ENCODE peak calls at places on chromosomes 5 and 9, in ten cellular contexts. C is foreskin melanocyte; D is CD8-positive, alpha-beta T cell; N is omental fat pad; E is LHCN-M2; X is NCI-H1105; U is GM23248; W is left ventricle myocardium inferior; G is fibroblast of mammary gland; B is HCT116. O is an unnamed sample.
A peak's percentile ranks its signal among the peaks of the same experiment; 100 is the strongest.

GRCh38 chr5:150065886-150066285 is 20.5 kb downstream of the CSF1R start:
- DNase-seq in E (peak; percentile 66), N (no peak), C (no peak), U (peak; percentile 57), X (no peak), B (no peak), W (no peak), G (peak; percentile 60), D (no peak), O (no peak)

GRCh38 chr5:177984565-177985166 is 11.4 kb downstream of the PROP1 start:
- DNase-seq in B (no peak), D (no peak), E (no peak), U (peak; percentile 18), C (no peak), W (no peak), X (no peak), G (no peak), N (no peak), O (no peak)

GRCh38 chr5:8908055-8908683 is 637.7 kb downstream of the SEMA5A start:
- DNase-seq in G (peak; percentile 50), N (no peak), U (peak; percentile 41), D (no peak), B (no peak), X (no peak), W (no peak), E (peak; percentile 63), C (peak; percentile 10), O (peak; percentile 12)

GRCh38 chr5:32572778-32573480 is 12.4 kb upstream of the SUB1 start:
- DNase-seq in N (no peak), D (no peak), E (no peak), C (no peak), U (no peak), X (no peak), W (no peak), G (no peak), B (no peak), O (no peak)

GRCh38 chr9:126523621-126524111 is 90.1 kb upstream of the LMX1B start:
- DNase-seq in C (no peak), D (peak; percentile 30), U (peak; percentile 42), E (no peak), G (peak; percentile 1), W (no peak), X (no peak), N (no peak), B (no peak), O (no peak)

GRCh38 chr5:148374693-148375360 is 8.9 kb upstream of the FBXO38 start:
- DNase-seq in U (peak; percentile 74), N (no peak), W (no peak), G (peak; percentile 69), B (peak; percentile 45), C (peak; percentile 88), X (no peak), E (peak; percentile 55), D (peak; percentile 5), O (peak; percentile 58)

GRCh38 chr9:123267481-123268239 is 726 bp downstream of the STRBP start:
- DNase-seq in D (peak; percentile 20), G (no peak), U (no peak), X (no peak), C (no peak), B (no peak), N (no peak), W (no peak), E (no peak), O (no peak)

GRCh38 chr9:81801190-81801589 is 111.8 kb upstream of the TLE1 start:
- DNase-seq in X (no peak), D (no peak), B (no peak), U (peak; percentile 61), C (no peak), W (no peak), E (no peak), G (peak; percentile 38), N (no peak), O (no peak)

GRCh38 chr5:80623911-80624457 is 30.5 kb upstream of the MSH3 start:
- DNase-seq in D (no peak), X (no peak), E (peak; percentile 9), B (no peak), G (no peak), U (no peak), C (no peak), N (no peak), W (no peak), O (no peak)

GRCh38 chr5:91434348-91434747 is 51.2 kb upstream of the ARRDC3 start:
- DNase-seq in C (no peak), G (no peak), B (no peak), W (no peak), E (no peak), D (peak; percentile 11), X (no peak), U (no peak), N (no peak), O (no peak)

GRCh38 chr5:160846642-160847041 is 5.4 kb downstream of the ATP10B start:
- DNase-seq in E (no peak), C (no peak), G (no peak), U (no peak), N (no peak), W (no peak), B (no peak), D (no peak), X (no peak), O (no peak)

GRCh38 chr5:124355928-124356327 is 390.5 kb downstream of the ZNF608 start:
- DNase-seq in B (no peak), C (no peak), W (no peak), X (no peak), G (no peak), N (no peak), U (no peak), D (no peak), E (no peak), O (no peak)

GRCh38 chr5:25713259-25713658 is 1068.5 kb upstream of the CDH10 start:
- DNase-seq in U (no peak), B (no peak), N (no peak), E (no peak), X (no peak), W (no peak), C (no peak), D (no peak), G (no peak), O (no peak)

GRCh38 chr5:89313804-89314588 is 431.0 kb upstream of the MEF2C start:
- DNase-seq in C (peak; percentile 11), B (peak; percentile 41), U (peak; percentile 90), X (no peak), G (peak; percentile 97), N (no peak), E (peak; percentile 85), D (no peak), W (no peak), O (peak; percentile 2)

GRCh38 chr9:20551236-20551635 is 71.1 kb downstream of the MLLT3 start:
- DNase-seq in W (no peak), U (peak; percentile 30), N (no peak), C (no peak), B (no peak), E (peak; percentile 26), X (no peak), D (no peak), G (no peak), O (no peak)

GRCh38 chr5:79256563-79256962 is 20.6 kb downstream of the JMY start:
- DNase-seq in W (no peak), U (no peak), D (no peak), E (no peak), G (no peak), N (no peak), C (no peak), X (no peak), B (no peak), O (no peak)

GRCh38 chr9:131799177-131799823 is 59.4 kb upstream of the RAPGEF1 start:
- DNase-seq in C (peak; percentile 8), B (peak; percentile 10), X (no peak), G (peak; percentile 30), N (no peak), E (peak; percentile 40), U (peak; percentile 64), D (peak; percentile 44), W (peak; percentile 41), O (peak; percentile 46)

GRCh38 chr9:73180373-73180772 is 28.7 kb downstream of the ANXA1 start:
- DNase-seq in G (peak; percentile 87), U (peak; percentile 83), E (peak; percentile 86), D (no peak), B (no peak), X (no peak), W (no peak), N (no peak), C (no peak), O (no peak)

GRCh38 chr9:123176230-123176629 is 92.2 kb downstream of the STRBP start:
- DNase-seq in C (peak; percentile 58), N (no peak), D (no peak), E (no peak), W (no peak), B (no peak), X (no peak), U (peak; percentile 40), G (peak; percentile 7), O (peak; percentile 13)

GRCh38 chr5:118891252-118891651 is 97.1 kb downstream of the DTWD2 start:
- DNase-seq in N (no peak), X (no peak), E (peak; percentile 31), C (no peak), B (no peak), G (no peak), U (no peak), W (no peak), D (no peak), O (no peak)

GRCh38 chr9:78994476-78994875 is 577.3 kb upstream of the TLE4 start:
- DNase-seq in N (no peak), X (no peak), B (no peak), D (no peak), W (no peak), C (no peak), U (no peak), G (no peak), E (peak; percentile 62), O (no peak)

GRCh38 chr9:90914868-90915483 is 113.4 kb downstream of the SYK start:
- DNase-seq in X (peak; percentile 26), B (peak; percentile 66), C (peak; percentile 38), E (peak; percentile 55), W (peak; percentile 59), U (peak; percentile 84), D (peak; percentile 74), N (no peak), G (peak; percentile 75), O (peak; percentile 87)

GRCh38 chr5:54703568-54704255 is 186.2 kb downstream of the SNX18 start:
- DNase-seq in G (no peak), W (no peak), X (no peak), C (no peak), N (no peak), B (no peak), E (no peak), D (no peak), U (peak; percentile 55), O (no peak)

GRCh38 chr9:96302021-96302420 is at the start of gene HSD17B3:
- DNase-seq in W (no peak), B (no peak), C (no peak), X (no peak), U (no peak), D (no peak), G (no peak), N (no peak), E (no peak), O (peak; percentile 79)

GRCh38 chr5:38616061-38616460 is 59.6 kb upstream of the LIFR start:
- DNase-seq in C (no peak), G (peak; percentile 84), E (no peak), X (no peak), W (no peak), U (peak; percentile 48), D (no peak), B (no peak), N (no peak), O (no peak)